ENCODE peak calls at places on chromosomes 5 and 9, in eight cellular contexts. Q is DND-41, J is IMR-90, L is SK-N-SH, D is body of pancreas, C is GM06990, B is brain microvascular endothelial cell, W is astrocyte of the cerebellum. M is an unnamed sample.

GRCh38 chr9:132894857-132895846 is 16.5 kb downstream of the SPACA9 start:
- DNase-seq in D (no peak), C (no peak), B (no peak), Q (no peak), L (no peak), J (no peak), W (no peak), M (no peak)

GRCh38 chr5:154791535-154791934 is 36.4 kb downstream of the LARP1 start:
- DNase-seq in Q (no peak), B (no peak), J (no peak), D (no peak), W (no peak), C (no peak), L (no peak), M (peak; percentile 59)

GRCh38 chr5:139481580-139482049 is 943 bp downstream of the STING1 start:
- DNase-seq in B (no peak), C (no peak), L (peak; percentile 31), W (no peak), J (peak; percentile 34), Q (no peak), D (no peak), M (peak; percentile 21)

GRCh38 chr9:17349816-17350215 is 215.0 kb downstream of the CNTLN start:
- DNase-seq in J (peak; percentile 71), L (no peak), Q (no peak), W (peak; percentile 6), B (peak; percentile 27), D (no peak), C (no peak), M (no peak)

GRCh38 chr9:311837-312236 is 97.2 kb downstream of the DOCK8 start:
- DNase-seq in B (no peak), J (no peak), W (no peak), D (no peak), L (no peak), Q (no peak), C (no peak), M (no peak)

GRCh38 chr5:124264499-124264898 is 481.9 kb downstream of the ZNF608 start:
- DNase-seq in W (peak; percentile 27), J (peak; percentile 16), B (no peak), C (no peak), L (no peak), D (no peak), Q (no peak), M (no peak)

GRCh38 chr5:16964821-16965220 is 28.7 kb upstream of the MYO10 start:
- DNase-seq in C (no peak), B (no peak), Q (no peak), D (no peak), L (no peak), J (no peak), W (no peak), M (no peak)

GRCh38 chr9:114953917-114954316 is 23.5 kb upstream of the TNFSF8 start:
- DNase-seq in L (no peak), D (peak; percentile 14), C (no peak), B (peak; percentile 46), Q (no peak), J (peak; percentile 84), W (peak; percentile 74), M (no peak)

GRCh38 chr5:78671609-78672008 is 23.0 kb upstream of the LHFPL2 start:
- DNase-seq in B (no peak), J (no peak), W (peak; percentile 63), C (no peak), Q (no peak), L (peak; percentile 50), D (no peak), M (no peak)

GRCh38 chr9:35051069-35051967 is 21.1 kb downstream of the VCP start:
- DNase-seq in Q (peak; percentile 55), J (peak; percentile 57), D (peak; percentile 48), B (peak; percentile 33), W (no peak), C (no peak), L (peak; percentile 67), M (peak; percentile 57)
- TF ChIP-seq CTCF in Q (peak; percentile 65), J (peak; percentile 56), D (peak; percentile 43), B (peak; percentile 76), W (peak; percentile 73), C (peak; percentile 67), L (peak; percentile 70), M (peak; percentile 67)

GRCh38 chr9:130658893-130659698 is 5.3 kb upstream of the PRDM12 start:
- DNase-seq in C (no peak), Q (no peak), B (no peak), L (no peak), W (no peak), J (no peak), D (no peak), M (no peak)

GRCh38 chr9:130661461-130662098 is 2.8 kb upstream of the PRDM12 start:
- DNase-seq in C (no peak), D (no peak), W (no peak), B (no peak), L (peak; percentile 61), J (no peak), Q (no peak), M (no peak)

GRCh38 chr9:130660683-130661460 is 3.5 kb upstream of the PRDM12 start:
- DNase-seq in D (no peak), C (no peak), B (no peak), L (peak; percentile 65), W (no peak), Q (no peak), J (no peak), M (no peak)

GRCh38 chr9:130660326-130660682 is 4.1 kb upstream of the PRDM12 start:
- DNase-seq in B (no peak), C (no peak), D (no peak), W (no peak), L (no peak), J (no peak), Q (no peak), M (no peak)

GRCh38 chr9:130659699-130660248 is 4.6 kb upstream of the PRDM12 start:
- DNase-seq in L (peak; percentile 56), Q (no peak), C (no peak), J (no peak), D (no peak), B (no peak), W (no peak), M (no peak)
- H3K4me3 ChIP-seq in L (no peak overlapping the region), Q (no peak overlapping the region), C (no peak overlapping the region), J (no peak overlapping the region), D (no peak overlapping the region), B (no peak overlapping the region), W (no peak overlapping the region), M (no peak overlapping the region)

GRCh38 chr5:177601126-177601525 is 1.2 kb downstream of the B4GALT7 start:
- DNase-seq in D (no peak), B (no peak), W (no peak), J (no peak), C (no peak), Q (no peak), L (no peak), M (no peak)

GRCh38 chr5:177602458-177602830 is 2.5 kb downstream of the B4GALT7 start:
- DNase-seq in B (no peak), L (no peak), Q (no peak), W (no peak), C (no peak), J (no peak), D (no peak), M (no peak)

GRCh38 chr5:177600458-177601018 is 606 bp downstream of the B4GALT7 start:
- DNase-seq in W (no peak), J (peak; percentile 54), Q (no peak), L (no peak), B (peak; percentile 28), D (no peak), C (no peak), M (peak; percentile 36)

GRCh38 chr5:177603631-177604030 is 3.7 kb downstream of the B4GALT7 start:
- DNase-seq in D (no peak), B (no peak), Q (no peak), L (no peak), J (no peak), W (no peak), C (no peak), M (no peak)

DNA sequence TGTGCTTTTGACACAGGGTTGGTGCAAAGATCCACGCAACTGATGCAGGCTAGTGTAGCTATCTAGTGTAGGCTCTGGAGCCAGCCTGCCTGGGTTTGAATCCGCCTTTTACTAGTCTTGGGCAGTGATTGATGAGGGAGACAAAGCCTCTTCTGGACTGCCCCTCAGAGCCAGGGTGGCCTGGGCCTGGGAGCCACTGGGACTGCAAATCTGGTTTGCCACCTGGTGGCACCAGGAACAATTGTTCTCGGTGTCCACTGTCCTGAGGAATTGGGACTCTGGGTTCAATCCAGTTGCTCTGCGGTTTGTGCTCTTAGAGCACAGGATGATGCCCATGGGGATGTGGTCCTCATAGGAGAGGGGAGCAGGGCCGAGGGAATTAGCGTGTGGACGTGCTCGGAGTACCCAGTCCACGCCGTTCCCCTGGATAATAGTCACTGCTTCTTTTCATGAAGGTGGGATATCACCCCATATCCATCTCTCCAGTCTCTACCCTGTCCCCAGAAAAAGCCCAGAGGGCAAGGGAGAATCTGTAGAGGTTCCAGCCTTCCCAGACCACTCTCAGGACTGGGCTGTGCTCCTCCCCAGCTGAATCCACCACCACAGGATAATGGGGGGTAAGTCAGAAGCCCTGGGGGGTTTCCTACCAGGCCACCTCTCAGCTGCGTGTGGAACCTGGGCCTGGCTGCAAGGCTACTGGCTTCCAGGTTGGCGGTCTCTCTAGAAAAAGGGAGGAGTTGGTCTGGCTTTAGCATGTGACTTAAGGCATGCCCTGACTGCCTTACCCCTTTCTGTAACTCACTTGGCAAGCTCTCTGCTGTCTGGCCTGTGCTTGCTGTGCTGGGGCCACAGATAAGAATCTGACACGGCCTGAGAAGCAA is 1.9 kb downstream of the B4GALT7 start:
- DNase-seq in B (no peak), L (no peak), Q (no peak), W (no peak), J (no peak), C (no peak), D (no peak), M (no peak)
- TF ChIP-seq CTCF in B (peak; percentile 12), L (no peak), Q (peak; percentile 24), W (no peak), J (no peak), C (no peak), D (no peak), M (no peak)

GRCh38 chr9:110157812-110158629 is 49.9 kb downstream of the C9orf152 start:
- DNase-seq in C (no peak), Q (peak; percentile 46), L (no peak), D (no peak), J (no peak), W (no peak), B (no peak), M (no peak)

GRCh38 chr9:110156416-110156815 is 51.5 kb downstream of the C9orf152 start:
- DNase-seq in L (no peak), C (no peak), J (no peak), D (no peak), W (no peak), B (no peak), Q (no peak), M (no peak)

GRCh38 chr9:110160163-110160562 is 47.8 kb downstream of the C9orf152 start:
- DNase-seq in J (peak; percentile 48), Q (no peak), D (no peak), B (peak; percentile 54), C (no peak), L (no peak), W (no peak), M (no peak)

GRCh38 chr9:110155744-110156143 is 52.2 kb downstream of the C9orf152 start:
- DNase-seq in W (no peak), C (no peak), B (no peak), D (no peak), J (no peak), L (no peak), Q (peak; percentile 62), M (no peak)

GRCh38 chr9:110156902-110157301 is 51.1 kb downstream of the C9orf152 start:
- DNase-seq in Q (peak; percentile 88), C (peak; percentile 27), B (peak; percentile 18), W (peak; percentile 91), J (no peak), D (no peak), L (no peak), M (peak; percentile 72)
- H3K4me3 ChIP-seq in Q (no peak overlapping the region), C (no peak overlapping the region), B (no peak overlapping the region), W (no peak overlapping the region), J (no peak overlapping the region), D (no peak overlapping the region), L (no peak overlapping the region), M (no peak overlapping the region)

GRCh38 chr9:109440797-109441287 is 57.3 kb downstream of the PTPN3 start:
- DNase-seq in J (peak; percentile 90), L (peak; percentile 74), D (peak; percentile 75), Q (peak; percentile 78), W (peak; percentile 82), B (peak; percentile 87), C (peak; percentile 50), M (peak; percentile 81)
- TF ChIP-seq CTCF in J (peak; percentile 89), L (peak; percentile 90), D (peak; percentile 73), Q (peak; percentile 93), W (peak; percentile 83), B (peak; percentile 85), C (peak; percentile 57), M (peak; percentile 67)